ENCODE peak calls at places on chromosomes 3 and 15, in eight cellular contexts. S, U, H, C, J, X, B and Z are unnamed samples.

GRCh38 chr15:80950291-80951078 is 39.1 kb downstream of the MESD start:
- DNase-seq in S (no peak), U (no peak), H (no peak), C (no peak), J (no peak), X (no peak), B (no peak), Z (no peak)

GRCh38 chr3:134846943-134847342 is 51.9 kb downstream of the EPHB1 start:
- DNase-seq in S (no peak), U (peak), H (no peak), C (no peak), J (peak), X (peak), B (peak), Z (peak)

GRCh38 chr15:92954578-92954977 is 54.5 kb downstream of the CHD2 start:
- DNase-seq in S (no peak), U (no peak), H (no peak), C (no peak), J (no peak), X (no peak), B (no peak), Z (no peak)

GRCh38 chr15:50790778-50791536 is 25.5 kb upstream of the SPPL2A start:
- DNase-seq in S (no peak), U (no peak), H (peak), C (no peak), J (no peak), X (no peak), B (no peak), Z (no peak)

GRCh38 chr3:72169561-72170472 is 384.9 kb upstream of the PROK2 start:
- DNase-seq in S (no peak), U (no peak), H (no peak), C (no peak), J (no peak), X (no peak), B (no peak), Z (no peak)

GRCh38 chr15:51114437-51115119 is 19.9 kb upstream of the TNFAIP8L3 start:
- DNase-seq in S (no peak), U (peak), H (no peak), C (no peak), J (peak), X (no peak), B (no peak), Z (no peak)

GRCh38 chr3:143352031-143352623 is 232.6 kb downstream of the CHST2 start:
- DNase-seq in S (no peak), U (no peak), H (no peak), C (no peak), J (no peak), X (no peak), B (peak), Z (no peak)

GRCh38 chr3:48565591-48566400 is 2.2 kb upstream of the UCN2 start:
- DNase-seq in S (no peak), U (peak), H (no peak), C (no peak), J (peak), X (no peak), B (peak), Z (peak)

GRCh38 chr15:49270541-49271421 is 100.7 kb downstream of the GALK2 start:
- DNase-seq in S (no peak), U (peak), H (no peak), C (peak), J (peak), X (no peak), B (peak), Z (no peak)

GRCh38 chr3:3403700-3404099 is 224.2 kb upstream of the CRBN start:
- DNase-seq in S (no peak), U (no peak), H (no peak), C (no peak), J (no peak), X (no peak), B (no peak), Z (no peak)

GRCh38 chr15:66733976-66734375 is 31.9 kb downstream of the SMAD6 start:
- DNase-seq in S (no peak), U (no peak), H (no peak), C (peak), J (no peak), X (no peak), B (no peak), Z (no peak)

GRCh38 chr3:50662408-50662807 is 12.3 kb upstream of the DOCK3 start:
- DNase-seq in S (peak), U (no peak), H (no peak), C (no peak), J (no peak), X (no peak), B (no peak), Z (no peak)

GRCh38 chr3:38396861-38397260 is 50.3 kb downstream of the XYLB start:
- DNase-seq in S (no peak), U (no peak), H (no peak), C (no peak), J (no peak), X (no peak), B (no peak), Z (no peak)

GRCh38 chr15:58269455-58270414 is 131.6 kb downstream of the AQP9 start:
- DNase-seq in S (peak), U (peak), H (peak), C (no peak), J (peak), X (peak), B (peak), Z (peak)

GRCh38 chr3:14772533-14773138 is 46.1 kb upstream of the FGD5 start:
- DNase-seq in S (peak), U (no peak), H (peak), C (no peak), J (no peak), X (no peak), B (no peak), Z (no peak)

GRCh38 chr15:100601628-100602063 is 338 bp downstream of the LINS1 start:
- DNase-seq in S (no peak), U (no peak), H (no peak), C (no peak), J (no peak), X (no peak), B (no peak), Z (no peak)

GRCh38 chr3:53938645-53939044 is 47.0 kb upstream of the SELENOK start:
- DNase-seq in S (no peak), U (peak), H (peak), C (no peak), J (peak), X (peak), B (peak), Z (peak)

GRCh38 chr3:99084825-99085224 is 183.3 kb upstream of the DCBLD2 start:
- DNase-seq in S (no peak), U (peak), H (no peak), C (no peak), J (peak), X (no peak), B (peak), Z (peak)

GRCh38 chr15:55266547-55266946 is 23.1 kb downstream of the RAB27A start:
- DNase-seq in S (no peak), U (no peak), H (no peak), C (no peak), J (no peak), X (no peak), B (no peak), Z (no peak)

GRCh38 chr15:74460298-74460697 is 662 bp downstream of the UBL7 start:
- DNase-seq in S (no peak), U (no peak), H (no peak), C (no peak), J (no peak), X (no peak), B (peak), Z (no peak)

GRCh38 chr3:43892535-43892934 is 201.8 kb downstream of the ABHD5 start:
- DNase-seq in S (no peak), U (no peak), H (no peak), C (no peak), J (no peak), X (no peak), B (no peak), Z (no peak)

GRCh38 chr3:58463942-58464271 is 28.0 kb upstream of the KCTD6 start:
- DNase-seq in S (no peak), U (peak), H (no peak), C (no peak), J (no peak), X (no peak), B (no peak), Z (no peak)
- TF ChIP-seq CTCF in S (peak), U (no peak), H (peak), C (no peak), J (no peak), X (no peak), B (no peak), Z (no peak)

DNA sequence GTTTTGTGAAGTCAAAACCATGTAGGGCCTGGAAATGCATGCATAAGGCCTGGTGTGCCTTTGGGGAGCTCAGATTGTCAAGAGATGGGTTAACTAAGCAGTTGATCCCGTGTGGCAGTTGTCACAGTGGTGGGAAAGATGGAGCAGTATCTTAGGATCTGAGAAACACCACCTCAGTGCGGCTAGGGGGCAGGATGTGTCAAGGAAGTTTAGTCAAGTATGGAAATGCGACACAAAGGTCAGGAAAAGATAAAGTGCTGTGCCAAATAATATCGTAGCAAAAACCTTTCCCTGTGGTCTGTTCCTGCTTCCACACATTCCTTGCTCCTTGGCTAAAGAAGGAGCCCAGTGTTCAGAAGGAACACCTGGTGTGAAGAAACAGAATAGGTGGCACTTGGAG is 396.4 kb downstream of the EDEM1 start:
- DNase-seq in S (no peak), U (no peak), H (no peak), C (no peak), J (no peak), X (no peak), B (no peak), Z (no peak)
- TF ChIP-seq CTCF in S (no peak), U (no peak), H (peak), C (no peak), J (no peak), X (no peak), B (no peak), Z (no peak)

GRCh38 chr3:124246949-124247348 is 255.0 kb upstream of the ROPN1 start:
- DNase-seq in S (no peak), U (peak), H (peak), C (no peak), J (no peak), X (peak), B (peak), Z (no peak)
- TF ChIP-seq CTCF in S (no peak), U (peak), H (peak), C (no peak), J (peak), X (peak), B (peak), Z (peak)

DNA sequence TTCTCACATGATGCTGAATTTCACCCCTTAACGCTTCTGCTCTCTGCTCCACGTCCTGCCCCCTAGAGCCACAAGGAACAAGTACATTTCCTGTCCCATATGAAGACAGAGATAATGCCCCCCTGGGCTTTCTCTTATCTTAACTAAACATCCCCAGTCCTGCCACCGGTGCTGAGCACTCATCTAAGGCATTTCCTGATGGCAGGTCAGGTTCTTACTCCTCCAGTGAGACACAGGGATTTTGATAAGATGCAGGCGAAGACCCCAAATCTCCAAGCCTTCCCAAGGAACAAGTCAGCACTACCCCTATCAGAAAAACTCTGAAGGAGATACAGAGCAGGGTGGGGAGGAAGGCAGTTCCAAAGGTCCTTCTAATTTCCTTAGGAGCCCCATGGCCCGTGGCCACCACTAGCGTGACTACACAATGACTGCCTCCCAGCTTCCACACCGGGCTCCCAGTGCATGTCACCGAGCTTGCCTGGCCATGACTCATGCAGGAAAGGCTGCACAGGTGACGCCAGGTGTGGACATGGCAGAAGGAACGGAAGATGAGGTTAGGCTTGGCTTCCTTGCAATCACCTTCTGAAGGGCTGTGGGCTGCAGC is 152.9 kb downstream of the XXYLT1 start:
- DNase-seq in S (no peak), U (no peak), H (peak), C (no peak), J (peak), X (peak), B (peak), Z (no peak)
- TF ChIP-seq CTCF in S (no peak), U (peak), H (no peak), C (no peak), J (peak), X (peak), B (peak), Z (peak)

GRCh38 chr3:5729852-5730251 is 542.3 kb downstream of the EDEM1 start:
- DNase-seq in S (no peak), U (no peak), H (no peak), C (no peak), J (no peak), X (no peak), B (no peak), Z (no peak)
- TF ChIP-seq CTCF in S (no peak), U (no peak), H (no peak), C (no peak), J (no peak), X (no peak), B (no peak), Z (no peak)